ENCODE peak calls at places on chromosome 4, in eight cellular contexts. N is transverse colon, I is trophoblast cell, X is left lung, R is pancreas, W is mesenchymal stem cell, S is Peyer's patch, Z is uterus. Q is an unnamed sample.

GRCh38 chr4:985123-985830 is 1.6 kb upstream of the IDUA start:
- DNase-seq in N (peak; percentile 89), I (peak; percentile 45), X (peak; percentile 96), R (peak; percentile 79), W (peak; percentile 67), S (peak; percentile 93), Z (no peak), Q (no peak)

GRCh38 chr4:57854748-57855147 is 744.6 kb upstream of the IGFBP7 start:
- DNase-seq in N (no peak), I (peak; percentile 7), X (no peak), R (no peak), W (peak; percentile 4), S (no peak), Z (no peak), Q (no peak)

GRCh38 chr4:121462660-121463261 is 81.9 kb upstream of the QRFPR start:
- DNase-seq in N (peak; percentile 20), I (peak; percentile 59), X (no peak), R (peak; percentile 56), W (peak; percentile 62), S (peak; percentile 63), Z (peak; percentile 29), Q (no peak)

GRCh38 chr4:62644372-62644771 is 1444.2 kb downstream of the ADGRL3 start:
- DNase-seq in N (peak; percentile 10), I (no peak), X (no peak), R (no peak), W (peak; percentile 29), S (peak; percentile 57), Z (no peak), Q (no peak)

GRCh38 chr4:141538001-141538400 is 98.4 kb upstream of the IL15 start:
- DNase-seq in N (no peak), I (no peak), X (no peak), R (no peak), W (no peak), S (no peak), Z (no peak), Q (no peak)

GRCh38 chr4:168634276-168634802 is 137.5 kb downstream of the PALLD start:
- DNase-seq in N (no peak), I (no peak), X (no peak), R (no peak), W (peak; percentile 96), S (no peak), Z (peak; percentile 58), Q (peak; percentile 97)

GRCh38 chr4:3416821-3417221 is 24.9 kb upstream of the HGFAC start:
- DNase-seq in N (no peak), I (no peak), X (peak; percentile 73), R (no peak), W (no peak), S (no peak), Z (no peak), Q (no peak)

GRCh38 chr4:98260047-98260578 is 1.1 kb upstream of the RAP1GDS1 start:
- DNase-seq in N (peak; percentile 59), I (no peak), X (no peak), R (peak; percentile 63), W (no peak), S (peak; percentile 73), Z (peak; percentile 38), Q (no peak)

GRCh38 chr4:124437853-124438495 is 274.6 kb downstream of the ANKRD50 start:
- DNase-seq in N (peak; percentile 19), I (no peak), X (no peak), R (no peak), W (no peak), S (peak; percentile 51), Z (no peak), Q (no peak)

GRCh38 chr4:93147524-93148212 is 680.9 kb upstream of the ATOH1 start:
- DNase-seq in N (no peak), I (no peak), X (no peak), R (no peak), W (no peak), S (no peak), Z (no peak), Q (no peak)

GRCh38 chr4:153332936-153333335 is 11.6 kb upstream of the MND1 start:
- DNase-seq in N (no peak), I (no peak), X (no peak), R (no peak), W (no peak), S (no peak), Z (no peak), Q (no peak)

GRCh38 chr4:128155231-128155855 is 94.2 kb downstream of the LARP1B start:
- DNase-seq in N (no peak), I (no peak), X (peak; percentile 60), R (no peak), W (no peak), S (no peak), Z (no peak), Q (no peak)

GRCh38 chr4:7268941-7269340 is 76.6 kb downstream of the SORCS2 start:
- DNase-seq in N (no peak), I (no peak), X (peak; percentile 55), R (no peak), W (no peak), S (no peak), Z (no peak), Q (no peak)

GRCh38 chr4:78669453-78669852 is 106.7 kb upstream of the BMP2K start:
- DNase-seq in N (no peak), I (no peak), X (no peak), R (no peak), W (no peak), S (no peak), Z (no peak), Q (no peak)

GRCh38 chr4:2265113-2266110 is 3.5 kb upstream of the MXD4 start:
- DNase-seq in N (no peak), I (no peak), X (peak; percentile 55), R (no peak), W (no peak), S (no peak), Z (no peak), Q (no peak)

GRCh38 chr4:120658772-120659171 is 263.8 kb downstream of the PRDM5 start:
- DNase-seq in N (no peak), I (no peak), X (no peak), R (no peak), W (peak; percentile 34), S (no peak), Z (no peak), Q (no peak)

GRCh38 chr4:118774989-118775388 is 60.9 kb downstream of the SEC24D start:
- DNase-seq in N (no peak), I (no peak), X (no peak), R (no peak), W (peak; percentile 38), S (no peak), Z (no peak), Q (no peak)

GRCh38 chr4:7416745-7417432 is 17.8 kb downstream of the PSAPL1 start:
- DNase-seq in N (peak; percentile 0), I (no peak), X (peak; percentile 51), R (no peak), W (no peak), S (peak; percentile 15), Z (no peak), Q (no peak)

GRCh38 chr4:138225477-138225876 is 16.7 kb downstream of the SLC7A11 start:
- DNase-seq in N (no peak), I (no peak), X (no peak), R (no peak), W (no peak), S (no peak), Z (no peak), Q (peak; percentile 48)

DNA sequence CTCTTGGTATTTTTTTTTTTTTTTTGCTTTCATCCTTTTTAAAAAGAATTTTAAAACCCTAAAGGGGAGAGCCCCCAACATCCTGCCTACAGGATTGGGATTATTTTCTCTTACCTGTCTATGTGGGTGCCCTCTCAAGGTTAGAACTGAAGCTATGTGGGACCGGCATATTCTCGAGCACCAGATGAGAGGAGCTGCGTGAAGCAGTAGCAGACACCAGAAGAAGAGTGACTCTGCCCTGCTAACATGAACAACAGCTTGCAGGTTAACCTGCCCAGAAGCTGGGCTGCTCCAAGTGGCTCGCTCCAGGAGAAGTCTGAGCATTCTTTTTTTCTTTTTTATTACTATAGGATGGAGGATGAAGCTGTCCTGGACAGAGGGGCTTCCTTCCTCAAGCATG is 102.6 kb upstream of the SLC4A4 start:
- DNase-seq in N (no peak), I (no peak), X (no peak), R (no peak), W (no peak), S (no peak), Z (no peak), Q (no peak)
- H3K4me3 ChIP-seq in N (no peak overlapping the region), I (no peak overlapping the region), X (no peak overlapping the region), R (no peak overlapping the region), W (no peak overlapping the region), S (no peak overlapping the region), Z (no peak overlapping the region), Q (no peak overlapping the region)

GRCh38 chr4:71857713-71858451 is 74.0 kb upstream of the GC start:
- DNase-seq in N (no peak), I (no peak), X (no peak), R (peak; percentile 13), W (no peak), S (no peak), Z (no peak), Q (no peak)

GRCh38 chr4:71862315-71862714 is 78.4 kb upstream of the GC start:
- DNase-seq in N (no peak), I (no peak), X (no peak), R (no peak), W (no peak), S (no peak), Z (no peak), Q (no peak)

GRCh38 chr4:71863457-71863856 is 79.6 kb upstream of the GC start:
- DNase-seq in N (no peak), I (no peak), X (no peak), R (no peak), W (no peak), S (no peak), Z (no peak), Q (no peak)

GRCh38 chr4:71864380-71864779 is 80.5 kb upstream of the GC start:
- DNase-seq in N (no peak), I (no peak), X (no peak), R (no peak), W (no peak), S (no peak), Z (no peak), Q (no peak)

GRCh38 chr4:71860643-71861042 is 76.8 kb upstream of the GC start:
- DNase-seq in N (no peak), I (no peak), X (no peak), R (no peak), W (peak; percentile 12), S (no peak), Z (no peak), Q (no peak)
- H3K9me3 ChIP-seq in N (peaks cover 11% of the 10 kb centered on the region), I (peaks cover 10% of the 10 kb centered on the region), X (no peaks in the 10 kb centered on the region), R (no peaks in the 10 kb centered on the region), W (peaks cover 29% of the 10 kb centered on the region), S (no peaks in the 10 kb centered on the region), Z (no peaks in the 10 kb centered on the region), Q (no peaks in the 10 kb centered on the region)

GRCh38 chr4:165384608-165385007 is 5.8 kb downstream of the CPE start:
- DNase-seq in N (no peak), I (no peak), X (no peak), R (no peak), W (no peak), S (no peak), Z (no peak), Q (no peak)
- H3K4me3 ChIP-seq in N (no peak overlapping the region), I (no peak overlapping the region), X (no peak overlapping the region), R (no peak overlapping the region), W (no peak overlapping the region), S (no peak overlapping the region), Z (no peak overlapping the region), Q (no peak overlapping the region)

GRCh38 chr4:167578906-167579305 is 344.6 kb upstream of the SPOCK3 start:
- DNase-seq in N (no peak), I (no peak), X (no peak), R (no peak), W (no peak), S (no peak), Z (no peak), Q (no peak)
- H3K9me3 ChIP-seq in N (no peaks in the 10 kb centered on the region), I (peaks cover 9% of the 10 kb centered on the region), X (no peaks in the 10 kb centered on the region), R (no peaks in the 10 kb centered on the region), W (peaks cover 45% of the 10 kb centered on the region), S (no peaks in the 10 kb centered on the region), Z (no peaks in the 10 kb centered on the region), Q (no peaks in the 10 kb centered on the region)